ENCODE peak calls at places on chromosomes 7 and 10, in nine cellular contexts. C is Panc1, P is thyroid gland, S is lower lobe of right lung, B is fibroblast of mammary gland, D is HCT116, A is retinal pigment epithelial cell, V is thoracic aorta, Q is A549. G is an unnamed sample.

GRCh38 chr7:20219446-20220292 is 2.5 kb upstream of the MACC1 start:
- DNase-seq in Q (peak; percentile 39), P (peak; percentile 13), A (no peak), C (no peak), D (no peak), V (peak; percentile 16), B (peak; percentile 95), S (peak; percentile 81), G (peak; percentile 91)

GRCh38 chr7:99079104-99079503 is 64.8 kb downstream of the SMURF1 start:
- DNase-seq in A (no peak), P (no peak), S (peak; percentile 52), B (no peak), C (no peak), D (no peak), V (no peak), Q (no peak), G (peak; percentile 26)

GRCh38 chr7:4653771-4654170 is 28.3 kb upstream of the FOXK1 start:
- DNase-seq in Q (no peak), A (no peak), D (no peak), B (no peak), S (no peak), V (no peak), C (no peak), P (no peak), G (no peak)

GRCh38 chr10:86285136-86285790 is 81.3 kb downstream of the GRID1 start:
- DNase-seq in V (no peak), S (no peak), D (no peak), B (no peak), A (no peak), P (no peak), C (no peak), Q (no peak), G (no peak)

GRCh38 chr10:131723601-131724530 is 176.9 kb upstream of the PPP2R2D start:
- DNase-seq in V (no peak), P (no peak), A (no peak), Q (no peak), S (no peak), D (no peak), C (no peak), B (no peak), G (no peak)

GRCh38 chr7:3950249-3950648 is 649.2 kb downstream of the SDK1 start:
- DNase-seq in S (no peak), P (no peak), C (no peak), V (no peak), D (no peak), Q (no peak), A (no peak), B (no peak), G (no peak)

GRCh38 chr7:55573526-55573925 is 1.2 kb upstream of the VOPP1 start:
- DNase-seq in D (no peak), A (no peak), P (no peak), V (no peak), B (peak; percentile 32), S (no peak), C (no peak), Q (no peak), G (peak; percentile 52)

GRCh38 chr10:23120001-23120934 is 24.9 kb downstream of the MSRB2 start:
- DNase-seq in Q (no peak), D (no peak), A (no peak), S (no peak), V (no peak), B (no peak), P (no peak), C (no peak), G (no peak)

GRCh38 chr7:41955475-41956243 is 252.8 kb upstream of the INHBA start:
- DNase-seq in A (peak; percentile 97), P (peak; percentile 99), D (no peak), B (peak; percentile 100), V (peak; percentile 88), C (no peak), Q (peak; percentile 57), S (peak; percentile 84), G (peak; percentile 99)

GRCh38 chr7:115230882-115231508 is 309.1 kb downstream of the MDFIC start:
- DNase-seq in Q (peak; percentile 76), D (peak; percentile 91), P (no peak), B (peak; percentile 97), A (peak; percentile 95), V (no peak), S (no peak), C (peak; percentile 88), G (peak; percentile 92)

GRCh38 chr10:18043607-18044006 is 91.9 kb downstream of the SLC39A12 start:
- DNase-seq in B (peak; percentile 33), P (no peak), C (no peak), D (no peak), S (no peak), Q (no peak), V (no peak), A (no peak), G (no peak)

GRCh38 chr7:4134204-4134603 is 547.9 kb upstream of the FOXK1 start:
- DNase-seq in C (no peak), A (no peak), Q (no peak), P (no peak), B (no peak), D (no peak), V (no peak), S (peak; percentile 14), G (no peak)

GRCh38 chr7:98294798-98295382 is 13.4 kb downstream of the BRI3 start:
- DNase-seq in B (peak; percentile 46), Q (peak; percentile 75), D (peak; percentile 41), C (no peak), S (peak; percentile 63), A (no peak), P (peak; percentile 84), V (no peak), G (peak; percentile 77)

GRCh38 chr7:50954716-50955115 is 172.0 kb upstream of the GRB10 start:
- DNase-seq in C (no peak), B (no peak), D (no peak), Q (no peak), V (no peak), A (no peak), P (no peak), S (no peak), G (no peak)

GRCh38 chr10:48439031-48439430 is 132.6 kb downstream of the MAPK8 start:
- DNase-seq in D (no peak), V (no peak), A (no peak), Q (no peak), S (no peak), P (no peak), C (no peak), B (peak; percentile 53), G (peak; percentile 45)

GRCh38 chr7:41005381-41005901 is 697.4 kb downstream of the INHBA start:
- DNase-seq in V (no peak), Q (peak; percentile 35), D (no peak), P (no peak), B (peak; percentile 93), A (no peak), S (no peak), C (no peak), G (peak; percentile 88)

GRCh38 chr10:68211635-68212034 is 20.3 kb downstream of the ATOH7 start:
- DNase-seq in S (no peak), P (no peak), A (no peak), D (no peak), Q (no peak), B (no peak), C (no peak), V (no peak), G (no peak)

GRCh38 chr10:101311440-101312067 is 42.4 kb upstream of the BTRC start:
- DNase-seq in B (no peak), D (no peak), P (peak; percentile 45), A (no peak), C (no peak), S (no peak), V (no peak), Q (no peak), G (no peak)
- H3K4me3 ChIP-seq in B (no peak overlapping the region), D (no peak overlapping the region), P (no peak overlapping the region), A (peak overlapping the region; percentile 33), C (peak overlapping the region; percentile 10), S (no peak overlapping the region), V (peak overlapping the region; percentile 58), Q (no peak overlapping the region), G (peak overlapping the region; percentile 14)

GRCh38 chr10:128149267-128149666 is 23.0 kb upstream of the MKI67 start:
- DNase-seq in B (no peak), S (no peak), Q (no peak), C (no peak), A (no peak), P (no peak), V (no peak), D (no peak), G (no peak)
- H3K4me3 ChIP-seq in B (no peak overlapping the region), S (no peak overlapping the region), Q (peak overlapping the region; percentile 52), C (no peak overlapping the region), A (no peak overlapping the region), P (no peak overlapping the region), V (no peak overlapping the region), D (no peak overlapping the region), G (no peak overlapping the region)

GRCh38 chr10:110569736-110570135 is 2.2 kb downstream of the SMC3 start:
- DNase-seq in S (no peak), C (no peak), A (no peak), V (no peak), Q (no peak), P (no peak), D (no peak), B (no peak), G (no peak)
- H3K4me3 ChIP-seq in S (no peak overlapping the region), C (no peak overlapping the region), A (no peak overlapping the region), V (no peak overlapping the region), Q (no peak overlapping the region), P (no peak overlapping the region), D (no peak overlapping the region), B (no peak overlapping the region), G (no peak overlapping the region)

GRCh38 chr7:155213955-155214327 is 83.7 kb upstream of the INSIG1 start:
- DNase-seq in V (no peak), P (no peak), S (no peak), D (no peak), B (no peak), C (no peak), A (no peak), Q (no peak), G (no peak)

GRCh38 chr7:155215576-155216325 is 81.9 kb upstream of the INSIG1 start:
- DNase-seq in Q (no peak), D (no peak), A (no peak), P (no peak), C (no peak), V (no peak), S (no peak), B (no peak), G (no peak)

GRCh38 chr7:155213385-155213784 is 84.3 kb upstream of the INSIG1 start:
- DNase-seq in S (no peak), D (no peak), C (no peak), B (peak; percentile 79), V (no peak), A (no peak), Q (peak; percentile 21), P (no peak), G (no peak)

GRCh38 chr7:155212301-155213015 is 85.2 kb upstream of the INSIG1 start:
- DNase-seq in V (no peak), D (no peak), Q (no peak), P (no peak), S (no peak), A (no peak), B (no peak), C (no peak), G (no peak)

DNA sequence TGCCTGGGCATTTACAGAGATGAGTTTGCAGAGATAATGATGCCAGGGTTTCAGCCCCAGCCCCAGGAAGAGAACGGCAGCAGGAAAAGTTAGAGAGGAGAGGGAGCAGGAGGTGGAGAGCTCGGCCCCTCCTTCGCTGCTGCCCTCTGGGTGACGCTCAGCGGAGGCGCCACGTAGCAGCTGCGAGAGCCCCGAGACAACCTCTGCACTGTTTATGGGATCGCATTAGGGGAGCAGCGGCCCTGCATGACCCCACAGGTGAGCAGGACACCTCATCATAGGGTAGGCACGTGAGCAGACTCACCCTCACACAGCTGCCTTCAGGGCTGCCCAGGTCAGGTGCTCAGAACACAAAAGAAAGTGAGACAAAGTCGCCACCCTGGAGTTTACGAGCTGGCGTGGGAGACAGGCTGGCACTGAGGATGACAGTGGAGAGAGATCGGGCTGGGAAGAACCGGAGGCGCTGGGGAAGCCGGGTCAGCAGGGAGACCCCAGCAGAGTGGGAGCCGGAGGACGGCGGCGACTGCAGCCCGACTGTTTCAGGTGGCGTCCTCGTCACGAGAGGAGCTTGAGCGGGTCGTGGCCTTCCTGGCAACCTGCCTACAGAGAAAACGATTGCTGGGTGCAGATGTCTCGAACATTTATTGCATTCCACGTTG is 83.2 kb upstream of the INSIG1 start:
- DNase-seq in A (no peak), P (peak; percentile 27), V (no peak), B (peak; percentile 39), S (no peak), Q (no peak), C (no peak), D (no peak), G (peak; percentile 18)
- H3K4me3 ChIP-seq in A (peak overlapping the region; percentile 56), P (peak overlapping the region; percentile 15), V (no peak overlapping the region), B (peak overlapping the region; percentile 44), S (peak overlapping the region; percentile 34), Q (no peak overlapping the region), C (peak overlapping the region; percentile 25), D (no peak overlapping the region), G (peak overlapping the region; percentile 31)

G was measured in epithelial cell of esophagus.